ENCODE peak calls at places on chromosomes 7 and 10, in five cellular contexts. X is HFFc6, K is testis, V is heart right ventricle, J is cardiac muscle cell. P is an unnamed sample.

GRCh38 chr7:70694909-70695803 is 436.8 kb upstream of the GALNT17 start:
- DNase-seq in K (peak; percentile 33), J (peak; percentile 21), X (no peak), V (peak; percentile 29), P (no peak)

GRCh38 chr10:110408203-110408871 is 89.4 kb upstream of the DUSP5 start:
- DNase-seq in K (no peak), X (peak; percentile 66), V (no peak), J (no peak), P (peak; percentile 45)

GRCh38 chr10:120977892-120978291 is 126.7 kb downstream of the WDR11 start:
- DNase-seq in X (no peak), K (no peak), J (no peak), V (no peak), P (no peak)

GRCh38 chr7:98177553-98177952 is 33.7 kb upstream of the BHLHA15 start:
- DNase-seq in J (no peak), X (no peak), K (no peak), V (no peak), P (no peak)

GRCh38 chr10:129945031-129945430 is 19.0 kb downstream of the EBF3 start:
- DNase-seq in X (no peak), V (no peak), J (no peak), K (no peak), P (no peak)

GRCh38 chr10:68526634-68527132 is 640 bp downstream of the SLC25A16 start:
- DNase-seq in V (no peak), K (no peak), X (no peak), J (no peak), P (no peak)

GRCh38 chr10:79313911-79314439 is 33.3 kb upstream of the PPIF start:
- DNase-seq in V (no peak), X (no peak), J (no peak), K (no peak), P (no peak)

GRCh38 chr10:129755075-129756020 is 208.7 kb downstream of the EBF3 start:
- DNase-seq in J (no peak), K (peak; percentile 9), X (no peak), V (no peak), P (no peak)

GRCh38 chr7:15669443-15669842 is 17.0 kb downstream of the MEOX2 start:
- DNase-seq in V (no peak), X (no peak), K (no peak), J (no peak), P (no peak)

GRCh38 chr7:85695041-85695990 is 508.5 kb upstream of the SEMA3D start:
- DNase-seq in V (no peak), J (peak; percentile 23), X (peak; percentile 40), K (no peak), P (peak; percentile 1)

GRCh38 chr7:108570146-108570755 is 577 bp downstream of the DNAJB9 start:
- DNase-seq in V (peak; percentile 25), J (peak; percentile 47), X (peak; percentile 25), K (peak; percentile 63), P (peak; percentile 20)

DNA sequence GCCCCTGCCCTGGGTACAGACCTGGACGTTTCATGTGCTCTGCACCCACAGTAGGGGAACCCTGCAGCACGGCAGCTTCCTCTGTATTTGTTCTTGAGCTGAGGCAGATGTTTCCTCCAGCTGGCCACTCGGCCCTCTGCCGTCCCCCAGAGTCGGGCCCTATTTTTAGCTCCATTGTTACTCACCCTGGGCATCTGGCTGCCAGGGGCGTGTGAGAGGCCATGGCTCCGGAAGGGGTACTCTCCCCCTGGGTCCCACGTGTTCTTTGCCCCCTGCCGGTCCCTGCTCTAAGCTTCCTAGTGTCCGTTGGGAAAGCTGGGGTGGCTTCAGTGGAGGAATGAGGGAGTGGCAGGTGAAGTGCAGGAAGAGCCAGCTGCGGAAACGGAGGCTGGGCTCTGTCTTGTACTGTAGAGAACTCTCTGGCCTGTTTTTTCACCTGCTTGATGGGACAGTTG is 30.4 kb downstream of the PALD1 start:
- DNase-seq in X (no peak), K (no peak), V (peak; percentile 64), J (peak; percentile 30), P (no peak)
- TF ChIP-seq CTCF in X (no peak), K (no peak), V (no peak), J (no peak), P (no peak)

GRCh38 chr7:115679976-115680375 is 350.6 kb downstream of the TFEC start:
- DNase-seq in X (peak; percentile 55), K (peak; percentile 50), J (peak; percentile 73), V (no peak), P (peak; percentile 49)
- TF ChIP-seq CTCF in X (peak; percentile 79), K (no peak), J (peak; percentile 66), V (peak; percentile 28), P (peak; percentile 43)

DNA sequence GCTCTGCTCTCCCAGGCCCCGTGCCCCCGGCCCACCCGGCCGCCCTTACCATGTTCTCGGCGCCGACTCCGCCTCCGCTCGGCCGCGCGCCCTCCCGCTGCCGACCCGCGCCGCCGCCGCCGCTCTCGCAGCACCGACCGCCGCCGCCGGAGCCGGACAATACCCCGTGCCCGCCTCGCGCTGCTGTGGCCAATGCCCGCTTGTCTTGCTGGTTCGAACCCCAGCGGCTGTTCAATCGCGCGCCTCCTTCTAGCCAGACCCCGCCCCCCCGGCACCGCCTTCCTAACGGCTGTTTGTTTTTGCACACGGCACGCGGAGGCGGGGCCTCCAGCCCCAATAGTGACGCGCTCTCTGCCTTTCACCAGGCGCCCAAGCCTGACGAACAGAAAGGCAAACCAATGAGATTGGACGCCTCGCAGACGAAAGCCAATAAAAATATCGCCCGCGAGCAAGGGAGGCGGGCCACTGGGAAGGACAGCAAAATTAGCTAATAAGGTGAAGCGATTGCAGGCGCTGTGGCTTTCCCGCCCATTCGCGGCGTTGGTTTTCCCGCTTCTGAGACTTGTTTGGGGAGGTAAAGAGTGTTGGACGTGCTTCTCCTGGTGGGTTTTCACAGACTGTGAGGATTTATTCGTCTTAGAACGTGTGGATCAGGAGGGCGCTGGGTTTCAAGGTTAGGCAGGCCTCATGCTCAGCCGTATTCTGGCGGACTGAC is at the start of gene H2AZ2:
- DNase-seq in K (peak; percentile 100), X (peak; percentile 100), V (peak; percentile 100), J (peak; percentile 100), P (peak; percentile 100)
- TF ChIP-seq CTCF in K (no peak), X (peak; percentile 56), V (no peak), J (no peak), P (no peak)

GRCh38 chr7:35599061-35599460 is 95.9 kb downstream of the HERPUD2 start:
- DNase-seq in K (no peak), X (no peak), V (no peak), J (no peak), P (no peak)

GRCh38 chr7:35593896-35594295 is 101.0 kb downstream of the HERPUD2 start:
- DNase-seq in J (no peak), X (no peak), K (peak; percentile 73), V (no peak), P (peak; percentile 24)

GRCh38 chr7:35599642-35600041 is 95.3 kb downstream of the HERPUD2 start:
- DNase-seq in J (no peak), V (no peak), X (no peak), K (no peak), P (no peak)

GRCh38 chr7:35596061-35596460 is 98.9 kb downstream of the HERPUD2 start:
- DNase-seq in K (no peak), J (peak; percentile 69), X (no peak), V (no peak), P (no peak)
- TF ChIP-seq CTCF in K (no peak), J (no peak), X (no peak), V (no peak), P (no peak)

GRCh38 chr10:86684305-86684704 is 16.0 kb downstream of the LDB3 start:
- DNase-seq in J (peak; percentile 41), V (peak; percentile 72), K (peak; percentile 32), X (peak; percentile 13), P (peak; percentile 58)
- TF ChIP-seq CTCF in J (peak; percentile 42), V (peak; percentile 61), K (no peak), X (peak; percentile 79), P (no peak)

GRCh38 chr10:97914837-97915211 is 65.2 kb downstream of the GOLGA7B start:
- DNase-seq in K (peak; percentile 82), X (peak; percentile 40), V (peak; percentile 80), J (peak; percentile 66), P (peak; percentile 82)
- TF ChIP-seq CTCF in K (peak; percentile 39), X (peak; percentile 96), V (peak; percentile 91), J (peak; percentile 89), P (peak; percentile 75)

DNA sequence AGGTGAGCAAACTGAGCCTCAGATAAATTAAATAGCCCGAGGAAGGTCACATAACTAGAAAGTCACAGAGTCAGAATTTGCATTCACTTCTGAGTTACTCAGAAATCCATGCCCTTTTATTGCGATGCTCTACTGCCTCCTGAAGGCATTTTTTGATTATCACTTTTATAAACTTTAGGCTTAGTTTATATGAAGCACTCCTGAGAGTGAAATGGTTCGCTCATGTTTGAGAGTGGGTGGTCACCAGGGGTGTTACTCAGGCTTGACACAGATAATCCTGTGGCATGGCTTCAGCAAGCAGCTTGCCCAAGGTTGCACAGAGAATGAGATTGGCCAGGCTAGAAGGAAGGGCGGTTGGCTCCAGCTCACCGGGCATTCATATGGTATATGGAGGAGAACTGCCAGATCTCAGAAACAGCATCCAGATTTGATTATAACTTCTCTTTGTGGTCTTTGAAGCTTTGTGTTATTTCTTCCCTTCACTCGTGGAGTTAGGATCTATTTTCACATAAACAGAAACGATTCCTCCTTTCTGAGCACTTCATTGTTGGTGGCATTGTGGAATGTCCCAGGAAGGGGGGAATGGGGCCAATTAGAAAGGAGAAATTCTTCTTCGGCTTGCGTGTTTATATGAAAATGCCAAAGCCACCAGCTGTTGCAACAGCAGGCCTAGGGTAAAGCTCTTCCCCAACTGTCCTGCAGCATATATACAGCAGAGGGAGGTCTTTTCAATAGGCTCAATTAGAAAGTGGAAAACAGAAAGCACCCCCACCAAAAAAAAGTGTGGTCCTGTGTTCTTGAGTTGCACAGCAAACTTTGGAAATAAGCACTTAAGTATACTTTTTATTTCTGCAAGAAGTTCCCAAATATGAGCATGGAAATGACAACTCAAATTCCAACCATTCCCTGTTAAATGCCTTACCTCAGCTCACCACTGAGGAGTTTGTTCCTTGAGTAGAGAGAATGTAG is 628.8 kb downstream of the SUGCT start:
- DNase-seq in X (peak; percentile 31), K (no peak), J (peak; percentile 53), V (no peak), P (no peak)
- TF ChIP-seq CTCF in X (peak; percentile 56), K (no peak), J (peak; percentile 28), V (peak; percentile 11), P (no peak)

GRCh38 chr10:71222541-71223364 is 10.4 kb downstream of the UNC5B start:
- DNase-seq in K (no peak), J (no peak), V (no peak), X (peak; percentile 49), P (no peak)
- TF ChIP-seq CTCF in K (no peak), J (no peak), V (no peak), X (peak; percentile 18), P (no peak)

DNA sequence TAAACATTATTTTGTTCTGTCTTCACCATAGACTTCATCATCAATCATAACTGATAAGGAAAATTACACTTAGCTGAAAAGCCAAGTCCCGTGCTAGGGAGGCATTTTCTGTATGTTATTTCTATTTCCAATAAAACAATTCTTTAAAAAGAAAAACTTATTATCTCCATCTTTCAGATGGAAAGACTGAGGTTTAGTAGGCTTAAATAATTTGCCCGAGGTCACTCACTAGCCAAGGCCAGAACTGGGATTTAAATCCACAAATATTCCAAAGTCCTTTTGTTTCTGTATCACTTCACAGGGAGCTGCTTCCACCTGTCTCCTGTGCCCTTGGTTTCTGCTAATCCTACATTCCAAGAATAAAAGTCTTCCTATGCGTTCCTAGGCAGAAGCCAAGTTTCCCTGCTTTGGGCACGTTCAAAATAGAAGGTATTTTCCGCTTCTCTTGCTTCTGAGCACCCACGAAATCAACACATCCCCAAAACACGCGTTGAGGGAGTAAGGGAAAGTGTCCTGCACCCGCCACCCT is 720 bp downstream of the CPVL start:
- DNase-seq in V (no peak), K (no peak), X (no peak), J (no peak), P (no peak)
- TF ChIP-seq CTCF in V (no peak), K (no peak), X (no peak), J (no peak), P (no peak)